ENCODE peak calls at places on chromosomes 3 and 15, in six cellular contexts. One of them, this sample, is unnamed.

GRCh38 chr3:184540777-184541681 is 20.6 kb upstream of the EPHB3 start:
- DNase-seq in GM12878: no peak
- DNase-seq in HepG2: peak; percentile 56
- DNase-seq in K562: peak; percentile 45
- DNase-seq in H1: peak; percentile 83
- DNase-seq in SK-N-SH: no peak
- DNase-seq in this sample: peak; percentile 70

GRCh38 chr3:56042326-56042951 is 425.8 kb downstream of the ERC2 start:
- DNase-seq in SK-N-SH: peak; percentile 57
- DNase-seq in HepG2: peak; percentile 5
- DNase-seq in H1: no peak
- DNase-seq in GM12878: no peak
- DNase-seq in K562: peak; percentile 5
- DNase-seq in this sample: peak; percentile 1

GRCh38 chr3:19920401-19921075 is 13.5 kb downstream of the EFHB start:
- DNase-seq in H1: no peak
- DNase-seq in HepG2: no peak
- DNase-seq in SK-N-SH: no peak
- DNase-seq in K562: no peak
- DNase-seq in GM12878: no peak
- DNase-seq in this sample: no peak

GRCh38 chr3:104359546-104359945 is 1007.2 kb upstream of the ALCAM start:
- DNase-seq in HepG2: no peak
- DNase-seq in SK-N-SH: no peak
- DNase-seq in H1: no peak
- DNase-seq in K562: no peak
- DNase-seq in GM12878: no peak
- DNase-seq in this sample: no peak

GRCh38 chr3:94159062-94159726 is 96.3 kb downstream of the NSUN3 start:
- DNase-seq in GM12878: no peak
- DNase-seq in H1: no peak
- DNase-seq in SK-N-SH: no peak
- DNase-seq in HepG2: peak; percentile 2
- DNase-seq in K562: peak; percentile 9
- DNase-seq in this sample: no peak

GRCh38 chr3:16399473-16399872 is 114.0 kb downstream of the RFTN1 start:
- DNase-seq in HepG2: no peak
- DNase-seq in SK-N-SH: peak; percentile 54
- DNase-seq in H1: no peak
- DNase-seq in GM12878: no peak
- DNase-seq in K562: no peak
- DNase-seq in this sample: no peak

GRCh38 chr3:175066617-175067415 is 207.7 kb downstream of the NAALADL2 start:
- DNase-seq in HepG2: no peak
- DNase-seq in SK-N-SH: no peak
- DNase-seq in GM12878: no peak
- DNase-seq in H1: no peak
- DNase-seq in K562: no peak
- DNase-seq in this sample: no peak

GRCh38 chr3:45486136-45486535 is 97.8 kb downstream of the LARS2 start:
- DNase-seq in HepG2: no peak
- DNase-seq in SK-N-SH: no peak
- DNase-seq in K562: no peak
- DNase-seq in GM12878: no peak
- DNase-seq in H1: no peak
- DNase-seq in this sample: no peak

GRCh38 chr3:49028298-49028672 is 913 bp downstream of the IMPDH2 start:
- DNase-seq in K562: no peak
- DNase-seq in GM12878: no peak
- DNase-seq in HepG2: no peak
- DNase-seq in SK-N-SH: peak; percentile 4
- DNase-seq in H1: no peak
- DNase-seq in this sample: no peak

DNA sequence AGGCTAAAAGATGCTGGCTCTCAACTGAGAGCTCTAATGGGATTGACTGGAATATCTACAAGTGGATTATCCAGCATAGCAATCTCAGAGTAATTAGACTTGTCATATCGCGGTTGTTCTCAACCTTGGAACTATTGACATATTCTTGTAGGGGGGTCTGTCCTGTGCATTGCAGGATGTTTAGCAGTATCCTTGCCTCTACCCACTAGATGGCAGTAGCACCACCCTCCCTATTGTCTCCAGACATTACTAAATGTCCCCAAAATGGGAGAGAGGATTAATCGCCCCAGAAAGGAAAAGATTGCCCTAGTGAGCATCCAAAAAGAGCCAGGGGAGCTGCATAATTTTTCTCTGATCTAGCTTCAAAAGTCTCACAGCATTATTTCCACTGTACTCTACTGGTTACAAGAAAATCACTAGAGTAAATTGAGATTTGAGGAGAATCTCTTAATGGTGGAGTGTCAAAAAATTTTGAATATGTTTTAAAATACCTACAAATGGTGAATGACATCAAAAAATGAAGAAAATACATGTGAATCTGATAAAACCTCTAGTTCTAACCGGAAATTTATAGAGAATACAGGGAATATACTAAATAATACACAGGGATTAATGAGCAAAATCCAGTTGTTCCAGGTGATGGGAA is 388.2 kb upstream of the AGTR1 start:
- DNase-seq in K562: peak; percentile 6
- DNase-seq in GM12878: no peak
- DNase-seq in SK-N-SH: peak; percentile 18
- DNase-seq in H1: no peak
- DNase-seq in HepG2: peak; percentile 46
- DNase-seq in this sample: no peak
- TF ChIP-seq GABPA in K562: no peak
- TF ChIP-seq GABPA in GM12878: no peak
- TF ChIP-seq GABPA in SK-N-SH: no peak
- TF ChIP-seq GABPA in H1: no peak
- TF ChIP-seq GABPA in HepG2: no peak
- TF ChIP-seq GABPA in this sample: no peak

GRCh38 chr3:170724599-170724998 is 138.7 kb upstream of the SLC7A14 start:
- DNase-seq in GM12878: no peak
- DNase-seq in H1: no peak
- DNase-seq in HepG2: no peak
- DNase-seq in K562: no peak
- DNase-seq in SK-N-SH: no peak
- DNase-seq in this sample: no peak
- TF ChIP-seq GABPA in GM12878: no peak
- TF ChIP-seq GABPA in H1: no peak
- TF ChIP-seq GABPA in HepG2: no peak
- TF ChIP-seq GABPA in K562: no peak
- TF ChIP-seq GABPA in SK-N-SH: no peak
- TF ChIP-seq GABPA in this sample: no peak

GRCh38 chr15:26892119-26892518 is 25.3 kb downstream of the GABRA5 start:
- DNase-seq in SK-N-SH: peak; percentile 51
- DNase-seq in GM12878: no peak
- DNase-seq in H1: no peak
- DNase-seq in K562: no peak
- DNase-seq in HepG2: no peak
- DNase-seq in this sample: no peak

GRCh38 chr15:26889298-26889898 is 22.5 kb downstream of the GABRA5 start:
- DNase-seq in HepG2: peak; percentile 53
- DNase-seq in GM12878: peak; percentile 23
- DNase-seq in H1: no peak
- DNase-seq in K562: peak; percentile 48
- DNase-seq in SK-N-SH: peak; percentile 57
- DNase-seq in this sample: peak; percentile 51

GRCh38 chr15:26890988-26891387 is 24.1 kb downstream of the GABRA5 start:
- DNase-seq in GM12878: no peak
- DNase-seq in K562: no peak
- DNase-seq in HepG2: no peak
- DNase-seq in SK-N-SH: no peak
- DNase-seq in H1: no peak
- DNase-seq in this sample: no peak

GRCh38 chr15:26891448-26891881 is 24.6 kb downstream of the GABRA5 start:
- DNase-seq in K562: peak; percentile 63
- DNase-seq in HepG2: peak; percentile 36
- DNase-seq in GM12878: no peak
- DNase-seq in SK-N-SH: peak; percentile 83
- DNase-seq in H1: peak; percentile 62
- DNase-seq in this sample: peak; percentile 47

DNA sequence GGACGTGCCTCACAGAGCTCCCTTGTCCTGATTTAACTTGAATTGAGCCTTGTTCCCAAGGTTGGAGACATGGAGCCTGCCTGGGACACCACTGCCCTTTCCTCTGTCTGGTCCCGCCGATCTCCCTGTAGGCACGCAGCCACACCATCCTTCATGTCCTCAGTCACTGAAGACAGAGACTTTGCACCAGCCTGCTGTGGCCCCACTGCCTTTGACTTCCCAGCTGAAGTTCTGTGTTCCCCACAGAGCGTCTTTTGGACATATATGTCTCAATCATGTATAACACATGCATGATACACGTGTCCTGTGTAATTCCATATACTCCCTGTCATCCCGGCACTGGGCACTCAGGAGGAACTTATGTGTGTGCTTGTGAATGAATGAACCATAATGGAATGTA is 23.6 kb downstream of the GABRA5 start:
- DNase-seq in HepG2: no peak
- DNase-seq in K562: no peak
- DNase-seq in SK-N-SH: no peak
- DNase-seq in GM12878: no peak
- DNase-seq in H1: no peak
- DNase-seq in this sample: no peak
- TF ChIP-seq GABPA in HepG2: no peak
- TF ChIP-seq GABPA in K562: no peak
- TF ChIP-seq GABPA in SK-N-SH: no peak
- TF ChIP-seq GABPA in GM12878: no peak
- TF ChIP-seq GABPA in H1: no peak
- TF ChIP-seq GABPA in this sample: no peak

GRCh38 chr3:11091791-11092190 is 62.5 kb upstream of the HRH1 start:
- DNase-seq in H1: no peak
- DNase-seq in HepG2: no peak
- DNase-seq in K562: no peak
- DNase-seq in GM12878: no peak
- DNase-seq in SK-N-SH: no peak
- DNase-seq in this sample: no peak

GRCh38 chr3:11093823-11094340 is 60.4 kb upstream of the HRH1 start:
- DNase-seq in K562: no peak
- DNase-seq in H1: no peak
- DNase-seq in HepG2: no peak
- DNase-seq in SK-N-SH: no peak
- DNase-seq in GM12878: no peak
- DNase-seq in this sample: no peak

GRCh38 chr3:11095932-11096265 is 58.4 kb upstream of the HRH1 start:
- DNase-seq in K562: no peak
- DNase-seq in SK-N-SH: no peak
- DNase-seq in GM12878: no peak
- DNase-seq in HepG2: no peak
- DNase-seq in H1: no peak
- DNase-seq in this sample: no peak

GRCh38 chr3:11099306-11099705 is 55.0 kb upstream of the HRH1 start:
- DNase-seq in K562: no peak
- DNase-seq in H1: no peak
- DNase-seq in GM12878: no peak
- DNase-seq in SK-N-SH: no peak
- DNase-seq in HepG2: no peak
- DNase-seq in this sample: no peak

DNA sequence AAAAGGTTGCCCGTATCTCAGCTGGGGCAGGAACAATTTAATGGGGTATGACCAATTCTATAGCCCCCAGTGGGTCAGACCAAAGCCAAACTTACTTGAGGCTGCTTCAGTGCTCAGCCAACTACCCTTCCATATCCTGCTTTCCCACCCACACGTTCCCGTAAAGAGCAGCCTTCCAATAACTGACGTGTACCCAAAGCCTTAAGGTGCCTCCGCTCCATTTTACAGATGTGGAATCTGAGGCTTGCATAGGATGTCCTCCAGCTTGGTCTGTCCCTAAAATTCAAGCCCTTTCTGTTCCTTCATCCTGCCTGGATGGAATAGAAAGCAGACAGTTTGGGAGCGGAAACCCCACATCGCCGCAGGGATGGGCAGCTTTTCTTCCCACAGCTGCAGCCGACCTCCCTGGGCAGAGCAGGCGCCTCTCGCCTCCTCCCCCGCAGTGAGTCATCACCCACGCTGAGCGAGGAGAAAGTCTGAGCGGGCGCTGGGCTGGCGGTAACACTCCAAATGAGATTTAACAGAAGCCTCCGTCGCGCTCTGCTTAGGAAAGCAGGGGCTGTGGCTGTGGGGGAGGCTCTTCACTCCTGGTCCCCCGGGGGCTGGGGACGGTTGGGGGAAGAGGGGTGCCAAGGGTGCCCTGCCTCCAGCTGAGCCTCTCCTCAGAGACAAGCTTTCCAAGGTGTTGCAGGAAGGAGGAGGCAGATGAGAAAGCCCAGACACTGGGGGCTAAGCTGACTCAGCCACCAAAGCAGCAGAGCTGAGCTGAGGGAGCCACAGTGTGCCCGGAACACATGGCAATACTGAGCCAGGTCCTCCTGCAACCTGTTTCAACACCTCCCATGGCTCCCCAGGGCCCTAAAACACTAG is 57.8 kb upstream of the HRH1 start:
- DNase-seq in SK-N-SH: peak; percentile 91
- DNase-seq in GM12878: no peak
- DNase-seq in HepG2: no peak
- DNase-seq in H1: no peak
- DNase-seq in K562: peak; percentile 72
- DNase-seq in this sample: peak; percentile 85
- TF ChIP-seq GABPA in SK-N-SH: no peak
- TF ChIP-seq GABPA in GM12878: no peak
- TF ChIP-seq GABPA in HepG2: no peak
- TF ChIP-seq GABPA in H1: no peak
- TF ChIP-seq GABPA in K562: no peak
- TF ChIP-seq GABPA in this sample: no peak